ENCODE peak calls at places on chromosomes 12 and 14, in five cellular contexts. R is MCF 10A, G is pancreas, V is WTC11, H is BE2C. T is an unnamed sample.

GRCh38 chr14:106657460-106657859 is 1131.1 kb downstream of the TMEM121 start:
- DNase-seq in R (no peak), G (no peak), V (no peak), H (no peak), T (no peak)

GRCh38 chr12:31790759-31791158 is 61.9 kb upstream of the AMN1 start:
- DNase-seq in R (no peak), G (no peak), V (no peak), H (no peak), T (no peak)

GRCh38 chr14:28599191-28599590 is 167.4 kb upstream of the FOXG1 start:
- DNase-seq in R (no peak), G (no peak), V (no peak), H (no peak), T (no peak)

GRCh38 chr12:24499151-24500146 is 449.5 kb downstream of the BCAT1 start:
- DNase-seq in R (peak), G (no peak), V (no peak), H (no peak), T (no peak)

GRCh38 chr14:68191567-68192321 is 372.2 kb downstream of the RAD51B start:
- DNase-seq in R (peak), G (peak), V (no peak), H (no peak), T (no peak)

GRCh38 chr12:1020389-1020788 is 29.4 kb downstream of the ERC1 start:
- DNase-seq in R (no peak), G (no peak), V (no peak), H (no peak), T (no peak)

GRCh38 chr14:55650992-55651391 is 71.0 kb downstream of the KTN1 start:
- DNase-seq in R (no peak), G (no peak), V (no peak), H (no peak), T (no peak)

GRCh38 chr14:51862839-51863235 is 2.4 kb downstream of the GNG2 start:
- DNase-seq in R (no peak), G (no peak), V (no peak), H (no peak), T (no peak)

GRCh38 chr12:25001311-25001710 is 52.4 kb upstream of the BCAT1 start:
- DNase-seq in R (no peak), G (no peak), V (no peak), H (no peak), T (no peak)

GRCh38 chr12:6696690-6697583 is 3.7 kb downstream of the PIANP start:
- DNase-seq in R (no peak), G (no peak), V (no peak), H (no peak), T (no peak)

GRCh38 chr12:6698352-6699046 is 2.1 kb downstream of the PIANP start:
- DNase-seq in R (no peak), G (no peak), V (no peak), H (no peak), T (no peak)

GRCh38 chr12:6695313-6696045 is 5.1 kb downstream of the PIANP start:
- DNase-seq in R (no peak), G (no peak), V (no peak), H (no peak), T (no peak)

GRCh38 chr12:6699259-6699988 is 1.2 kb downstream of the PIANP start:
- DNase-seq in R (no peak), G (no peak), V (no peak), H (no peak), T (no peak)

GRCh38 chr12:6697584-6698351 is 2.8 kb downstream of the PIANP start:
- DNase-seq in R (peak), G (no peak), V (peak), H (peak), T (peak)
- TF ChIP-seq CTCF in R (peak), G (no peak), V (peak), H (peak), T (peak)

GRCh38 chr14:57182760-57183503 is 85.8 kb downstream of the EXOC5 start:
- DNase-seq in R (peak), G (no peak), V (peak), H (peak), T (peak)
- TF ChIP-seq CTCF in R (peak), G (no peak), V (peak), H (peak), T (peak)

GRCh38 chr12:100715976-100716657 is 78.5 kb upstream of the ANO4 start:
- DNase-seq in R (no peak), G (no peak), V (peak), H (no peak), T (no peak)
- TF ChIP-seq CTCF in R (no peak), G (no peak), V (no peak), H (no peak), T (no peak)

GRCh38 chr12:122945047-122945592 is 21.1 kb downstream of the ABCB9 start:
- DNase-seq in R (no peak), G (no peak), V (no peak), H (no peak), T (no peak)

GRCh38 chr12:122944588-122944987 is 21.7 kb downstream of the ABCB9 start:
- DNase-seq in R (peak), G (peak), V (no peak), H (no peak), T (peak)

GRCh38 chr12:122947352-122947792 is 18.9 kb downstream of the ABCB9 start:
- DNase-seq in R (no peak), G (peak), V (no peak), H (no peak), T (no peak)

GRCh38 chr12:122948605-122949004 is 17.7 kb downstream of the ABCB9 start:
- DNase-seq in R (no peak), G (no peak), V (no peak), H (no peak), T (no peak)

GRCh38 chr12:122946690-122947271 is 19.5 kb downstream of the ABCB9 start:
- DNase-seq in R (peak), G (peak), V (no peak), H (peak), T (peak)
- TF ChIP-seq CTCF in R (peak), G (no peak), V (no peak), H (peak), T (peak)

T was measured in HFFc6.